ENCODE peak calls at places on chromosomes 7 and 10, in five cellular contexts. F is lower lobe of right lung, Y is stomach, B is AG04450, S is left ventricle myocardium inferior. R is an unnamed sample. For H3K9me3, the result is how much of the 10 kb centered on the place peaks cover.

GRCh38 chr7:47795631-47796030 is 152.6 kb downstream of the PKD1L1 start:
- DNase-seq in Y (no peak), S (no peak), B (peak), F (no peak), R (no peak)

GRCh38 chr7:20269726-20270125 is 52.5 kb upstream of the MACC1 start:
- DNase-seq in B (peak), F (no peak), Y (no peak), S (no peak), R (no peak)

GRCh38 chr10:49158399-49158798 is 24.6 kb upstream of the FAM170B start:
- DNase-seq in B (no peak), S (no peak), Y (no peak), F (no peak), R (no peak)

GRCh38 chr7:120170849-120171248 is 102.1 kb upstream of the KCND2 start:
- DNase-seq in Y (no peak), S (no peak), F (no peak), B (no peak), R (no peak)

GRCh38 chr7:71131753-71132520 is at the start of gene GALNT17:
- DNase-seq in F (no peak), S (peak), Y (no peak), B (no peak), R (no peak)

GRCh38 chr10:96840841-96841518 is 8.9 kb downstream of the LCOR start:
- DNase-seq in B (no peak), Y (no peak), S (no peak), F (no peak), R (no peak)

GRCh38 chr7:45112648-45113047 is 1.2 kb upstream of the TBRG4 start:
- DNase-seq in S (no peak), Y (no peak), F (no peak), B (no peak), R (no peak)

GRCh38 chr10:7354330-7355047 is 56.3 kb downstream of the SFMBT2 start:
- DNase-seq in B (peak), S (no peak), Y (no peak), F (no peak), R (no peak)

GRCh38 chr10:88089498-88089897 is 226.1 kb downstream of the PTEN start:
- DNase-seq in Y (peak), S (no peak), F (no peak), B (no peak), R (no peak)

GRCh38 chr10:27618906-27619305 is 114.8 kb downstream of the RAB18 start:
- DNase-seq in Y (no peak), S (no peak), B (no peak), F (no peak), R (no peak)

GRCh38 chr7:926061-927030 is 28.1 kb downstream of the ADAP1 start:
- DNase-seq in Y (peak), F (peak), B (no peak), S (peak), R (no peak)

GRCh38 chr10:1530871-1531517 is 206.3 kb downstream of the ADARB2 start:
- DNase-seq in B (no peak), F (no peak), Y (no peak), S (no peak), R (no peak)

GRCh38 chr7:116122972-116123595 is 87.3 kb upstream of the TES start:
- DNase-seq in Y (no peak), S (no peak), B (peak), F (no peak), R (peak)

GRCh38 chr7:84647797-84648762 is 453.5 kb upstream of the SEMA3A start:
- DNase-seq in Y (no peak), S (no peak), B (peak), F (no peak), R (no peak)

GRCh38 chr7:2701832-2702593 is 14.0 kb downstream of the AMZ1 start:
- DNase-seq in B (no peak), Y (no peak), S (peak), F (no peak), R (no peak)

GRCh38 chr10:17237915-17238444 is 9.9 kb downstream of the VIM start:
- DNase-seq in S (no peak), B (no peak), Y (no peak), F (no peak), R (no peak)

GRCh38 chr10:69458426-69459100 is 7.3 kb downstream of the TSPAN15 start:
- DNase-seq in B (no peak), Y (peak), F (peak), S (no peak), R (no peak)

GRCh38 chr7:113562242-113562641 is 356.6 kb downstream of the PPP1R3A start:
- DNase-seq in F (no peak), Y (no peak), S (no peak), B (no peak), R (no peak)

GRCh38 chr10:13787015-13787421 is 200.3 kb downstream of the PRPF18 start:
- DNase-seq in B (no peak), Y (no peak), S (no peak), F (no peak), R (peak)

GRCh38 chr10:130542761-130543160 is 406.6 kb downstream of the GLRX3 start:
- DNase-seq in S (no peak), F (no peak), B (no peak), Y (no peak), R (peak)

GRCh38 chr10:76125900-76126299 is 694.5 kb downstream of the LRMDA start:
- DNase-seq in S (no peak), Y (no peak), F (no peak), B (no peak), R (no peak)

GRCh38 chr7:22082553-22082885 is 136.8 kb upstream of the CDCA7L start:
- DNase-seq in Y (no peak), B (no peak), F (no peak), S (no peak), R (no peak)

GRCh38 chr10:121312582-121312981 is 285.7 kb downstream of the FGFR2 start:
- DNase-seq in S (no peak), Y (no peak), F (no peak), B (no peak), R (no peak)

GRCh38 chr10:96082153-96082552 is 38.8 kb downstream of the CCNJ start:
- DNase-seq in F (no peak), S (no peak), Y (no peak), B (no peak), R (no peak)

GRCh38 chr10:114532226-114532625 is 125.8 kb downstream of the ABLIM1 start:
- DNase-seq in Y (no peak), F (no peak), B (no peak), S (no peak), R (no peak)

GRCh38 chr10:129760003-129760315 is 204.1 kb downstream of the EBF3 start:
- DNase-seq in F (peak), B (no peak), S (no peak), Y (peak), R (no peak)

GRCh38 chr7:123352957-123353356 is 153.2 kb upstream of the SLC13A1 start:
- DNase-seq in B (no peak), S (no peak), Y (no peak), F (no peak), R (no peak)

GRCh38 chr7:132298782-132299181 is 277.5 kb downstream of the PLXNA4 start:
- DNase-seq in Y (no peak), S (no peak), F (no peak), B (no peak), R (no peak)

GRCh38 chr7:26686448-26686981 is 177.9 kb downstream of the SKAP2 start:
- DNase-seq in S (no peak), Y (no peak), F (peak), B (peak), R (peak)

GRCh38 chr7:123864012-123864411 is 19.0 kb downstream of the HYAL4 start:
- DNase-seq in Y (no peak), F (no peak), S (no peak), B (no peak), R (no peak)

GRCh38 chr7:130286881-130287280 is 6.1 kb upstream of the CPA4 start:
- DNase-seq in S (no peak), Y (no peak), B (no peak), F (no peak), R (no peak)

GRCh38 chr10:11849908-11850307 is 26.8 kb downstream of the PROSER2 start:
- DNase-seq in S (no peak), F (peak), Y (no peak), B (no peak), R (no peak)

GRCh38 chr10:7523656-7524055 is 112.8 kb upstream of the SFMBT2 start:
- DNase-seq in F (no peak), S (no peak), B (no peak), Y (no peak), R (no peak)

GRCh38 chr10:76301950-76302349 is 870.5 kb downstream of the LRMDA start:
- DNase-seq in S (no peak), B (no peak), Y (no peak), F (no peak), R (no peak)

GRCh38 chr10:98088186-98088971 is 46.1 kb upstream of the R3HCC1L start:
- DNase-seq in B (no peak), S (peak), F (no peak), Y (no peak), R (no peak)

GRCh38 chr7:68429376-68430117 is 1168.7 kb upstream of the AUTS2 start:
- DNase-seq in B (no peak), Y (no peak), S (no peak), F (no peak), R (no peak)

GRCh38 chr10:83104616-83105015 is 1034.7 kb upstream of the GHITM start:
- DNase-seq in B (no peak), F (no peak), Y (no peak), S (no peak), R (no peak)

GRCh38 chr10:93224005-93224779 is 150.5 kb downstream of the CYP26A1 start:
- DNase-seq in B (no peak), F (no peak), S (no peak), Y (no peak), R (no peak)

GRCh38 chr7:138316421-138317043 is 143.5 kb upstream of the TRIM24 start:
- DNase-seq in B (no peak), S (no peak), F (no peak), Y (no peak), R (no peak)

GRCh38 chr7:138317044-138317596 is 142.9 kb upstream of the TRIM24 start:
- DNase-seq in Y (no peak), B (no peak), S (no peak), F (no peak), R (no peak)

GRCh38 chr7:138309186-138309585 is 150.9 kb upstream of the TRIM24 start:
- DNase-seq in B (no peak), F (no peak), S (no peak), Y (no peak), R (no peak)

GRCh38 chr7:138308116-138308515 is 151.9 kb upstream of the TRIM24 start:
- DNase-seq in Y (no peak), S (no peak), F (no peak), B (no peak), R (no peak)

GRCh38 chr7:138313829-138314178 is 146.3 kb upstream of the TRIM24 start:
- DNase-seq in Y (no peak), B (no peak), S (no peak), F (no peak), R (no peak)
- H3K4me3 ChIP-seq in Y (no peak), B (no peak), S (no peak), F (no peak), R (peak)

GRCh38 chr7:37193087-37193774 is 255.4 kb downstream of the ELMO1 start:
- DNase-seq in B (no peak), S (no peak), Y (no peak), F (no peak), R (no peak)
- H3K27ac ChIP-seq in B (no peak), S (peak), Y (no peak), F (no peak), R (no peak)

GRCh38 chr7:18895456-18895855 is 222.0 kb downstream of the TWIST1 start:
- DNase-seq in B (peak), S (no peak), Y (no peak), F (no peak), R (no peak)

GRCh38 chr7:18894155-18894554 is 223.3 kb downstream of the TWIST1 start:
- DNase-seq in F (no peak), S (no peak), Y (no peak), B (no peak), R (no peak)

GRCh38 chr7:18890134-18890533 is 227.3 kb downstream of the TWIST1 start:
- DNase-seq in F (no peak), S (no peak), Y (no peak), B (peak), R (no peak)

GRCh38 chr7:18890885-18891621 is 226.4 kb downstream of the TWIST1 start:
- DNase-seq in S (no peak), Y (no peak), F (no peak), B (no peak), R (no peak)

DNA sequence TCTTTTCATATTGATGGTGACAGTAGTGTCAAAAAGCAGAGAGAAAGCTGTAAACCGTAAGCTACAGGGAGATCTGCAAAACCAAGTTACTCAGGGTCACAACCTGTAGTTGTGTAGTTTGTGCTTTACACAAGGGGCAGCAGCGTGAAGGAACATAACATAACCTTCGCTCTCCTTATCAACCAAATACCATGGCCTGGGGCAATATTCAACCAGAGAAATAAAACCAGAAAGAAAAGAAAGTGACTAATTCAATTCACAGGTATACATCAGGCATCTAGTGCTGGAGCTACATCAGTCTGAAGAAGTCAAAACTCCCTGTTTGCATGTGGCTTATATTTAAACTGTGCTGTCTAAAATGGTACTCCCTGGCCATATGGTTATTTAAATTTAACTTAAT is 224.3 kb downstream of the TWIST1 start:
- DNase-seq in Y (no peak), S (no peak), B (no peak), F (no peak), R (no peak)
- H3K9me3 ChIP-seq in Y (under half), S (under half), B (under half), F (under half), R (under half)

GRCh38 chr10:71201921-71202713 is 10.3 kb upstream of the UNC5B start:
- DNase-seq in F (no peak), Y (no peak), S (no peak), B (no peak), R (no peak)

GRCh38 chr10:71203124-71203523 is 9.2 kb upstream of the UNC5B start:
- DNase-seq in S (no peak), Y (no peak), F (no peak), B (no peak), R (no peak)

GRCh38 chr10:71204746-71205145 is 7.6 kb upstream of the UNC5B start:
- DNase-seq in F (no peak), Y (no peak), S (no peak), B (no peak), R (no peak)

GRCh38 chr10:71205468-71205867 is 6.9 kb upstream of the UNC5B start:
- DNase-seq in S (no peak), B (no peak), Y (no peak), F (no peak), R (no peak)

DNA sequence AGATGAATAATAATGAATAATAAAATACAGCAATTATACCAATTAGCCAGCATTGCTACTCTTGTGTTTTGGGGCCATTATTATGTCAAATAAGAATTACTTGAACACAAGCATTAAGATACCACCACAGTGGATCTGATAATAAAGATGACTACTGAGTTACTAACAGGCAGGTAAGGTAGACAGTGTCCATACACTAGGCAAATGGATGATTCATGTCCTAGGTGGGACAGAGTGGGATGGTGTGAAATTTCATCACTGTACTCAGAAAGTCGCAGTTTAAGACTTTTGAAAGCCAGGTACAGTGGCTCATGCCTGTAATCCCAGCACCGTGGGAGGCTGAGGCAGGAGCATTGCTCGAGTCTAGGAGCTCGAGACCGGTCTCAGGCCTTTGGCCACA is 8.7 kb upstream of the UNC5B start:
- DNase-seq in F (no peak), Y (no peak), S (no peak), B (no peak), R (no peak)
- H3K4me3 ChIP-seq in F (no peak), Y (no peak), S (no peak), B (no peak), R (no peak)

DNA sequence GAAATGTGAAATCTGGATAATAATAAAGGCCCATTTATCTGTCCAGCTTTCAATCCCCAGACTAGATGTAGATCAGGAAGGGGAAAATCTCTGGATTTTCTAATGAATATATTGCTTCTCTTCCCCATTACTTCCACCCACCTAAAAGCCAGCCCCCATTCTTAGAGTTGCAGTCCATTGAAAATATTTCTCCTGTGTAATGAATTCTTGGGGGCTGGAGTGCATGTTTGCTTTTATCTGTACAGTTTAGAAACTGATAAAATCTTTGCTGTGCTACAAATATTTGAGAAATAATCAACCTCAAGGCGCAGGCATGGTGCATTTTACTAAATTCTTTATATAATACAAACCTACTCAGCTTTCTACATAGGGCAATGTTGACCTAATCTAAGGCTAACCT is 180.8 kb downstream of the ARID5B start:
- DNase-seq in S (no peak), B (no peak), F (no peak), Y (no peak), R (no peak)
- H3K27ac ChIP-seq in S (peak), B (no peak), F (peak), Y (peak), R (no peak)

GRCh38 chr10:107831772-107832171 is 667.3 kb upstream of the SORCS1 start:
- DNase-seq in Y (no peak), F (no peak), S (no peak), B (no peak), R (no peak)

DNA sequence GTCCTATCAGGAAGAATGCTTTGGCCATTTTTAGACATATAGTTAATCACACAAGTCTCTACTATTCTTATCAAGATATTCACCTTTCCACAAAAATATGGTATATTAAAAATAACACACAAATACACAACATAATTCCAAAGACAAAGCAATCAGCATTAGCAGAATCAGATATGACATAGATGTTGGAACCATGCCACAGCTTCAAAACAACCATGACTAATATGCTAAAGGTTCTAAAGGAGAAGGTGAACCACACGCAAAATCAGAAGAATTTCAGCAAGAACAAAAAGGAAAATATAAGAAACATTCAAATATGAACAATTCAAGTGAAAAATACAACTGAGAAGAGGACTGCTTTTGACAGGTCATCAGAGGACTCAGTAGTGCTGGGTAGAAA is 670.2 kb upstream of the SORCS1 start:
- DNase-seq in S (no peak), Y (no peak), F (no peak), B (no peak), R (no peak)
- H3K9me3 ChIP-seq in S (under half), Y (under half), F (under half), B (under half), R (under half)